ENCODE peak calls at places on chromosomes 13 and 19, in five cellular contexts. T, F, A, Q and B are unnamed samples.

GRCh38 chr13:25213716-25214115 is 41.6 kb upstream of the AMER2 start:
- DNase-seq in F (no peak), A (no peak), Q (no peak), T (no peak), B (no peak)

GRCh38 chr13:44758595-44759221 is 182.6 kb upstream of the TSC22D1 start:
- DNase-seq in A (no peak), T (no peak), F (no peak), Q (peak), B (no peak)

GRCh38 chr13:39341238-39341637 is 261.8 kb downstream of the LHFPL6 start:
- DNase-seq in T (no peak), F (no peak), Q (no peak), A (no peak), B (no peak)

GRCh38 chr19:52516191-52516590 is 11.3 kb upstream of the ZNF808 start:
- DNase-seq in T (no peak), Q (no peak), A (no peak), F (no peak), B (no peak)

GRCh38 chr13:94706854-94707399 is 5.4 kb downstream of the SOX21 start:
- DNase-seq in Q (no peak), F (no peak), A (no peak), T (no peak), B (no peak)

GRCh38 chr13:44879452-44880058 is 109.7 kb downstream of the NUFIP1 start:
- DNase-seq in F (no peak), Q (peak), A (peak), T (no peak), B (no peak)

GRCh38 chr13:68810660-68811059 is 1297.0 kb upstream of the ATXN8OS start:
- DNase-seq in T (no peak), Q (no peak), A (no peak), F (no peak), B (no peak)

GRCh38 chr13:46374710-46375109 is 12.3 kb downstream of the RUBCNL start:
- DNase-seq in Q (no peak), A (no peak), F (no peak), T (no peak), B (no peak)

GRCh38 chr13:95608640-95609280 is 35.7 kb downstream of the DZIP1 start:
- DNase-seq in F (no peak), Q (no peak), T (no peak), A (no peak), B (no peak)

GRCh38 chr19:869245-870177 is 10.0 kb downstream of the CFD start:
- DNase-seq in T (no peak), Q (peak), F (peak), A (no peak), B (peak)

GRCh38 chr13:47249296-47249695 is 352.4 kb upstream of the HTR2A start:
- DNase-seq in Q (no peak), F (no peak), A (no peak), T (no peak), B (no peak)

GRCh38 chr13:48526269-48526668 is 6.6 kb downstream of the RCBTB2 start:
- DNase-seq in T (no peak), Q (no peak), F (no peak), A (no peak), B (no peak)

GRCh38 chr13:105805866-105806265 is 729.6 kb downstream of the EFNB2 start:
- DNase-seq in T (no peak), Q (no peak), A (no peak), F (no peak), B (no peak)

GRCh38 chr13:112622375-112622774 is 34.4 kb upstream of the TUBGCP3 start:
- DNase-seq in Q (no peak), T (no peak), F (no peak), A (no peak), B (no peak)

GRCh38 chr19:5326545-5326944 is 14.1 kb downstream of the PTPRS start:
- DNase-seq in A (no peak), T (no peak), F (no peak), Q (no peak), B (no peak)

GRCh38 chr13:90420683-90421082 is 926.8 kb upstream of the MIR17HG start:
- DNase-seq in T (no peak), F (no peak), Q (no peak), A (no peak), B (no peak)

GRCh38 chr13:35690546-35690945 is 214.1 kb upstream of the MAB21L1 start:
- DNase-seq in A (no peak), Q (no peak), T (no peak), F (no peak), B (no peak)

GRCh38 chr19:10286803-10287737 is at the start of gene ICAM4:
- DNase-seq in T (peak), A (no peak), F (peak), Q (no peak), B (no peak)

DNA sequence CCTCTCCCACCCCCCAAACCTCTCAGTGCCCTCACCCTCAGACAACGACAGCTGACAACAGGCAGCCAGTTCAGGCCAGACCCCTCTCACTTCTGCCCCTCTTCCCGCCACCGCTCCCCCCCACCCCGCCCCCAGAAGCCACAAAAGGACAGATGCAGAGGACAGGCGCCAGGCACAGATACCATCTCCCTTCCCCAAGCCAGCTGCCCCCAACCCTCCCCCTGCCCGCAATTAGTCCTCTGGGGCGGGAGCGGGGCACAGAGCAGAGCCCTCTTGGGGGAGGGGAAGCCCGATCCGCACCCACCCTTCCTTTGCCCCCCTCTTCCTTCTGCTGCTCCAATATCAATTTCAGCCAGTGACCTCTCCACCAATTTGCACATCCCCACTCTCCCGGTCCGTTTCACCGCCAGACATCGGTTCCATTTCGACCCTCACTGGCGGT is 585 bp upstream of the SHD start:
- DNase-seq in F (no peak), Q (no peak), T (no peak), A (no peak), B (no peak)
- TF ChIP-seq CTCF in F (no peak), Q (no peak), T (no peak), A (no peak), B (no peak)

DNA sequence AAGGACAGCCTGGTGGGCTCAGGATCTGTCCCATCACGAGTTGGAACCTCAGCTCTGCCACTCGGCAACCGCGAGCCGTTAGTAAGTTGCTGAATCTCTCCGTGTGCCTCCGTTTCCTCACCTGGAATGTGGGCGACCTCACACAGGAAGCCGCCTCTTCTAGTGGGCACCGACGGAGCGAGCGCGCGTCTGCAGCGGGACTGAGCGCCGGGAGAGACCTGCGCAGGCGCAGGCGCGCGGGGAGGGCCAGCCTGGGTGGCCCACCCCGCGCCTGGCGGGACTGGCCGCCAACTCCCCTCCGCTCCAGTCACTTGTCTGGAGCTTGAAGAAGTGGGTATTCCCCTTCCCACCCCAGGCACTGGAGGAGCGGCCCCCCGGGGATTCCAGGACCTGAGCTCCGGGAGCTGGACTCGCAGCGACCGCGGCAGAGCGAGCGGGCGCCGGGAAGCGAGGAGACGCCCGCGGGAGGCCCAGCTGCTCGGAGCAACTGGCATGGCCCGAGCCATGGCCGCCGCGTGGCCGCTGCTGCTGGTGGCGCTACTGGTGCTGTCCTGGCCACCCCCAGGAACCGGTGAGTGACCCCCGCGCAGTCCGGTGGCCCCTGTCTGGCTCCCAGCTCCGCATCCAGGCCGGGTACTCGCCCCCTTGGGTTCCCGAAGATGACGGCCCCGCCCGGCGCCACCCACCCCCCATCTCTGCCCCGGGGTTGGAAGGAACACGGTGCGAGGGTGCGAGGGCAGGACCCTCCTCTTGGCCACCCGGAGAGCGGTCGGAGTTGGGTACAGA is at the start of gene PVR:
- DNase-seq in F (peak), Q (no peak), A (no peak), T (peak), B (peak)
- TF ChIP-seq CTCF in F (no peak), Q (no peak), A (no peak), T (no peak), B (no peak)

DNA sequence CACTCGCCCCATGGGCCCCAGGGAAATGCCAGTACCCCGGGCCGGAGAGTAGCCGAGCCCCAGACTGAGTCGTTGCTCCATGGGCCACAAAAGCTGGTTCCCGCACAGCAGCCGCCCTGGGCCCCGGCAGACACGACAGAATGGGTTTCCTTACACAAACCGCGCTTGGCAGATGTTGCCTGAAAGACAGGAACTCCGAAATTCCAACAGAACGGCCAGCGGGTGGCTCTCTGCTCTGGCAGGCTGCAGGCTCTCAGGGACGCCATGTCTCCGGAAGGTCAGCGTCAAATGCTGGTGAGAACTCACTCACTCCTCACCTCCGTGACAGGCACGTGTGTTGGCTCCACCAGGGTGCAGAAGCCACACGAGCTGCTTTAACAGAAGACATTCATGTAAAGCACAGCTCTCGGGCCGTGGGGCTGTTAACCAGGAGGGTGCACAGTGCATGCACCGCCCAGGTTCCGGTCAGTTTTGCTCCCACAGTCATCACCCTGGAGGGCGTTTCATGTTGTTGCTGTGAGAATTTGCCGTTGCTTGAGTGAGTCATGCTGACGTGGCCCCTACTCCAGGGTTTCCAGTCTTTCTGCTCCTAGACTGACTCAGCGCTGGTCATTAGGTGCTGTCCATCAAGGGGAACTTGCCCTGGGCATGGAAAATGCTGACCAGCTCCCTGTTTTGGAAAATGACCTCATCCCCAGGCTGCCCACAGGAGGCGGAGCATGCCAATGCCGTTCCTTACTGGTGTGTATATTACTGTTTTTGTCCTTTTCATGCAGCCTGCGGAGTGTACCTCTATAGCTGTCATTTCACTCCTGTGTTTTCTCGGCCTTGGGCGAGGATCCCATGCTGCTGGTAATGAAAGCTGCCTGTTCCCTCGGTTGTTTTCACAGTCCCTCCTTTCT is 44.8 kb downstream of the ANKRD10 start:
- DNase-seq in T (peak), A (no peak), F (peak), Q (peak), B (peak)
- TF ChIP-seq CTCF in T (no peak), A (no peak), F (no peak), Q (no peak), B (no peak)

GRCh38 chr13:93318538-93318937 is 91.9 kb downstream of the GPC6 start:
- DNase-seq in F (no peak), A (no peak), Q (no peak), T (no peak), B (no peak)
- TF ChIP-seq CTCF in F (no peak), A (no peak), Q (no peak), T (no peak), B (no peak)

DNA sequence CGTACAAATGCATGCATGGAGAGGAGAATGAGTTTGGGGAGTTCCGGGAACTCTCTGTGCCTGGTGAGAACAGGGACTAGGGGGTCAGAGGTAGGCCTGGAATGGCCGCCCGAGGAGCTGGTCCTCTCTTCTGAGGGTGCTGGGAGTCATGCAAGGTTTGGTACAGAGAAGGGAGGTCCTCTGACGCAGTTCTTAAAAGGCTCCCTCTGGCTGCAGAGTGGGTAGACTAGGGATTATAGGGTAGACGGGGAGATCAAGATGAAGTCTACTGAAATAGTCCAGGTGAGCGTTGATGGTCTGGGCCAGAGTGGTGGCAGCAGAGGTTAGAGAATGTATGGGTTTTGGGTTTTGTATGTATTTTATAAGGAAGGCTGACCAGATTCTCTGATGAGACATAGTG is 796 bp downstream of the ZNF304 start:
- DNase-seq in A (no peak), F (no peak), T (no peak), Q (no peak), B (no peak)
- TF ChIP-seq CTCF in A (no peak), F (no peak), T (no peak), Q (no peak), B (no peak)

DNA sequence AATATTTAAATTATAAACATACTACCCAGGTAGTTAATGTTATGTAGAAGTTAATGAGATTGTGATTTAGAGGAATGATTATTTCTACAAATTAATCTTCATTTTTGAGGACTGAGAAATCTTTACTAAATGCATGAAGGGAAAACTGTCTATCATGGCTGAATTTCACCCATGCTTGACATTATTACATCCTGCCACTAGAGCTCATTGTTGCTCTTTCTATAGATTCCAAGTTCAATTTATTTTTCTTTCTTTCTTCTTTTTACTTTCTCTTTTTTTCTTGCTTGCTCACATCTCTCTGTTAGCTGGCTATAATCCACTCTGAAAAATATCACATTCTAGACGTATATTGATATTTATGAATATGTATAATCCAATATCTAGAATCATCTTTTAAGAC is 505.0 kb upstream of the KLHL1 start:
- DNase-seq in A (no peak), T (no peak), F (no peak), Q (no peak), B (no peak)
- TF ChIP-seq CTCF in A (peak), T (no peak), F (no peak), Q (no peak), B (no peak)

GRCh38 chr19:34505321-34506025 is 23.9 kb downstream of the WTIP start:
- DNase-seq in F (no peak), T (no peak), Q (no peak), A (no peak), B (no peak)

GRCh38 chr19:34507414-34508067 is 26.0 kb downstream of the WTIP start:
- DNase-seq in T (no peak), A (no peak), Q (no peak), F (no peak), B (peak)

GRCh38 chr19:34506026-34506370 is 24.4 kb downstream of the WTIP start:
- DNase-seq in F (no peak), Q (no peak), T (no peak), A (no peak), B (no peak)

GRCh38 chr19:34504809-34505291 is 23.3 kb downstream of the WTIP start:
- DNase-seq in F (no peak), Q (no peak), T (no peak), A (no peak), B (peak)

GRCh38 chr19:34508540-34508939 is 27.0 kb downstream of the WTIP start:
- DNase-seq in F (no peak), T (no peak), A (no peak), Q (no peak), B (peak)
- TF ChIP-seq CTCF in F (no peak), T (no peak), A (no peak), Q (no peak), B (no peak)

GRCh38 chr19:54418030-54418929 is 3.0 kb downstream of the TTYH1 start:
- DNase-seq in Q (no peak), A (no peak), T (no peak), F (no peak), B (no peak)
- TF ChIP-seq CTCF in Q (no peak), A (no peak), T (no peak), F (no peak), B (no peak)